ENCODE peak calls at places on chromosomes 2 and 18, in nine cellular contexts. S, Q, R, P, U, O, B, A and V are unnamed samples. For H3K27me3, the result is how much of the 10 kb centered on the place peaks cover.

GRCh38 chr2:43609304-43609883 is 13.6 kb upstream of the THADA start:
- DNase-seq in S (peak), Q (no peak), R (no peak), P (no peak), U (peak), O (peak), B (no peak), A (peak), V (no peak)

GRCh38 chr2:220569380-220569779 is 942.0 kb downstream of the SLC4A3 start:
- DNase-seq in S (no peak), Q (no peak), R (no peak), P (no peak), U (no peak), O (no peak), B (no peak), A (no peak), V (no peak)

GRCh38 chr2:124836415-124836814 is 811.3 kb downstream of the CNTNAP5 start:
- DNase-seq in S (no peak), Q (no peak), R (no peak), P (no peak), U (no peak), O (no peak), B (no peak), A (no peak), V (peak)

GRCh38 chr18:73924316-73924715 is 223.3 kb downstream of the FBXO15 start:
- DNase-seq in S (no peak), Q (no peak), R (no peak), P (no peak), U (no peak), O (no peak), B (no peak), A (no peak), V (no peak)

GRCh38 chr2:114022360-114023085 is 132.6 kb downstream of the ACTR3 start:
- DNase-seq in S (no peak), Q (no peak), R (no peak), P (no peak), U (no peak), O (no peak), B (no peak), A (peak), V (peak)

GRCh38 chr18:30271716-30272115 is 770.8 kb downstream of the DSC3 start:
- DNase-seq in S (no peak), Q (no peak), R (no peak), P (no peak), U (no peak), O (no peak), B (no peak), A (no peak), V (no peak)

GRCh38 chr2:172783091-172783898 is 47.6 kb downstream of the RAPGEF4 start:
- DNase-seq in S (peak), Q (no peak), R (no peak), P (no peak), U (peak), O (no peak), B (no peak), A (peak), V (peak)

GRCh38 chr2:6067089-6067488 is 374.9 kb downstream of the SOX11 start:
- DNase-seq in S (no peak), Q (no peak), R (no peak), P (no peak), U (no peak), O (no peak), B (no peak), A (no peak), V (no peak)

GRCh38 chr2:10668402-10669012 is 21.3 kb downstream of the NOL10 start:
- DNase-seq in S (peak), Q (no peak), R (no peak), P (no peak), U (peak), O (peak), B (peak), A (peak), V (peak)

GRCh38 chr2:176122633-176123482 is at the start of gene HOXD9:
- DNase-seq in S (no peak), Q (peak), R (peak), P (no peak), U (peak), O (no peak), B (no peak), A (no peak), V (no peak)

GRCh38 chr2:100017633-100018032 is 124.8 kb downstream of the AFF3 start:
- DNase-seq in S (no peak), Q (no peak), R (no peak), P (no peak), U (no peak), O (no peak), B (no peak), A (no peak), V (peak)

GRCh38 chr18:38619129-38619528 is 1053.5 kb upstream of the CELF4 start:
- DNase-seq in S (no peak), Q (no peak), R (no peak), P (no peak), U (no peak), O (no peak), B (no peak), A (no peak), V (no peak)

GRCh38 chr2:109164739-109165221 is 35.8 kb downstream of the SH3RF3 start:
- DNase-seq in S (peak), Q (no peak), R (no peak), P (no peak), U (no peak), O (no peak), B (no peak), A (no peak), V (no peak)

GRCh38 chr2:58967736-58968135 is 726.6 kb upstream of the FANCL start:
- DNase-seq in S (no peak), Q (no peak), R (no peak), P (no peak), U (no peak), O (no peak), B (no peak), A (no peak), V (no peak)

GRCh38 chr2:152344561-152345195 is 9.7 kb downstream of the FMNL2 start:
- DNase-seq in S (no peak), Q (no peak), R (no peak), P (no peak), U (no peak), O (no peak), B (no peak), A (no peak), V (no peak)

GRCh38 chr2:81894451-81894990 is 1590.0 kb upstream of the LRRTM1 start:
- DNase-seq in S (no peak), Q (no peak), R (no peak), P (no peak), U (no peak), O (no peak), B (no peak), A (no peak), V (peak)

GRCh38 chr2:20666114-20666363 is 905 bp upstream of the GDF7 start:
- DNase-seq in S (no peak), Q (no peak), R (no peak), P (no peak), U (peak), O (no peak), B (no peak), A (no peak), V (no peak)

GRCh38 chr2:43383533-43383932 is 157.1 kb upstream of the ZFP36L2 start:
- DNase-seq in S (no peak), Q (no peak), R (no peak), P (no peak), U (no peak), O (no peak), B (no peak), A (no peak), V (no peak)

GRCh38 chr2:69985684-69986083 is 24.3 kb upstream of the ASPRV1 start:
- DNase-seq in S (peak), Q (no peak), R (peak), P (peak), U (no peak), O (no peak), B (no peak), A (no peak), V (no peak)

GRCh38 chr2:237479747-237480146 is 7.3 kb upstream of the MLPH start:
- DNase-seq in S (no peak), Q (no peak), R (no peak), P (no peak), U (no peak), O (no peak), B (no peak), A (no peak), V (no peak)

GRCh38 chr18:25605322-25605721 is 253.4 kb upstream of the ZNF521 start:
- DNase-seq in S (no peak), Q (no peak), R (no peak), P (no peak), U (no peak), O (no peak), B (no peak), A (no peak), V (no peak)

GRCh38 chr2:121999273-121999672 is 243.8 kb downstream of the TSN start:
- DNase-seq in S (no peak), Q (no peak), R (no peak), P (no peak), U (no peak), O (no peak), B (no peak), A (no peak), V (no peak)

GRCh38 chr18:32610116-32610630 is 139.5 kb upstream of the GAREM1 start:
- DNase-seq in S (no peak), Q (no peak), R (no peak), P (no peak), U (no peak), O (no peak), B (no peak), A (no peak), V (no peak)

GRCh38 chr2:133169527-133169926 is 398.7 kb downstream of the NCKAP5 start:
- DNase-seq in S (no peak), Q (no peak), R (no peak), P (no peak), U (no peak), O (no peak), B (no peak), A (no peak), V (no peak)

GRCh38 chr2:138577066-138577465 is 75.5 kb downstream of the SPOPL start:
- DNase-seq in S (no peak), Q (no peak), R (no peak), P (no peak), U (no peak), O (no peak), B (no peak), A (no peak), V (no peak)

GRCh38 chr2:241216211-241216761 is 27.8 kb downstream of the ANO7 start:
- DNase-seq in S (no peak), Q (no peak), R (no peak), P (no peak), U (peak), O (no peak), B (no peak), A (no peak), V (no peak)

GRCh38 chr2:33681333-33681732 is 82.2 kb upstream of the FAM98A start:
- DNase-seq in S (no peak), Q (no peak), R (no peak), P (no peak), U (no peak), O (no peak), B (no peak), A (no peak), V (no peak)

GRCh38 chr2:178592655-178593054 is 112.4 kb downstream of the PLEKHA3 start:
- DNase-seq in S (no peak), Q (no peak), R (no peak), P (no peak), U (no peak), O (no peak), B (no peak), A (no peak), V (no peak)

GRCh38 chr2:236541008-236541562 is 28.5 kb upstream of the ACKR3 start:
- DNase-seq in S (no peak), Q (no peak), R (no peak), P (no peak), U (no peak), O (no peak), B (no peak), A (no peak), V (no peak)

GRCh38 chr2:176963888-176964287 is 248.7 kb upstream of the HNRNPA3 start:
- DNase-seq in S (no peak), Q (no peak), R (no peak), P (no peak), U (no peak), O (no peak), B (no peak), A (no peak), V (no peak)

GRCh38 chr2:65746919-65747678 is 314.7 kb upstream of the SPRED2 start:
- DNase-seq in S (no peak), Q (no peak), R (no peak), P (no peak), U (peak), O (no peak), B (no peak), A (no peak), V (no peak)

GRCh38 chr2:137255990-137256389 is 490.6 kb downstream of the THSD7B start:
- DNase-seq in S (no peak), Q (no peak), R (no peak), P (no peak), U (no peak), O (no peak), B (no peak), A (no peak), V (no peak)

GRCh38 chr2:157760949-157761348 is 115.2 kb downstream of the ACVR1 start:
- DNase-seq in S (no peak), Q (no peak), R (no peak), P (no peak), U (no peak), O (no peak), B (no peak), A (no peak), V (no peak)

DNA sequence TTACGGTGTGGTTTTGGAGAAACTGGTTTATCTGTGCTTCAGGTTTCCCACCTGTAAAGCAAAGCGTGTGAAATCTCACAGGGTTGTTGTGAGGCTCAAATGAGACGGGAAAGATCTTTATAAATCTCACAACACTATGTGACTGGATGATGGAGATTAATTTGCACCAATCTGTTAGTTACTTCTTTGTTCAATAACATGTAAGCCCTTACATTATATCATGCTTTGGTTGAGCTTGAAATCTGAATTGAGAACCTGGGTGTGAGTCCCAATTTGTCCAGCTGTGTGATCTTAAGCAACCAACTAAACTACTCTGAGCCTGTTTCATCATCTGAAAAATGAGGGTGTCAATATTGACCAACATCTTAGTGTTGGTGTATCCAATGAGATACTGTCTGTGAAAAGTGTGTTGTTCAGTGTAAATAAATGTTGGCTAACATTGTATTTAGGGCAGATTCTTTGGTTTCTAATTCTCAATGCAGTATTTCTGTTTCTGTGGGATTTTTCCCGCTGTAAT is 741 bp upstream of the GCKR start:
- DNase-seq in S (no peak), Q (no peak), R (no peak), P (no peak), U (no peak), O (no peak), B (no peak), A (no peak), V (no peak)
- H3K27me3 ChIP-seq in S (under half), Q (under half), R (under half), P (under half), U (under half), O (under half), B (under half), A (under half), V (under half)

GRCh38 chr2:71784734-71785549 is 331.6 kb downstream of the DYSF start:
- DNase-seq in S (peak), Q (peak), R (no peak), P (no peak), U (peak), O (no peak), B (no peak), A (peak), V (no peak)
- H3K27me3 ChIP-seq in S (under half), Q (under half), R (under half), P (under half), U (under half), O (under half), B (under half), A (under half), V (under half)

GRCh38 chr2:239431536-239431935 is 30.7 kb upstream of the HDAC4 start:
- DNase-seq in S (no peak), Q (no peak), R (no peak), P (no peak), U (no peak), O (no peak), B (no peak), A (no peak), V (no peak)

GRCh38 chr2:239436076-239436475 is 35.3 kb upstream of the HDAC4 start:
- DNase-seq in S (no peak), Q (no peak), R (no peak), P (no peak), U (no peak), O (no peak), B (no peak), A (no peak), V (no peak)

GRCh38 chr2:239429473-239430350 is 28.9 kb upstream of the HDAC4 start:
- DNase-seq in S (no peak), Q (no peak), R (no peak), P (no peak), U (no peak), O (no peak), B (no peak), A (no peak), V (no peak)

GRCh38 chr2:239433777-239434396 is 33.1 kb upstream of the HDAC4 start:
- DNase-seq in S (no peak), Q (no peak), R (no peak), P (no peak), U (no peak), O (no peak), B (no peak), A (peak), V (no peak)

DNA sequence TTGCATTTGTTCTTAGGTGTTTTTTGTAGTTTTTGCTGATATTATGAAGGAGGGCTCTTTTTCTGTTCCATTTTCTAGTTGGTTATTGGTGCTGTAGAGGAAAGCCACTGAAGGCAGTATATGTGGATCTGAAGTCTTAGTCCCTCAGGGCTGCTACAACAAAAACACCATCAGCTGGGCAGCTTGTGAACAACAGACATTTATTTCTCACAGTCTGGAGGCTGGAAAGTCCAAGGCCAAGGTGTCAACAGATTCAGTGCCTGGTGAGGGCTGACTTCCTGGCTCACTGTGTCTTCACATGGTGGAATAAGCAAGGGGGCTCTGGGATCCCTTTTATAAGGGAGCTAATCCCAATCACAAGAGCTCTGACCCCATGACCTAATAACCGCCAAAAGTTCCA is 31.4 kb upstream of the HDAC4 start:
- DNase-seq in S (no peak), Q (no peak), R (no peak), P (no peak), U (no peak), O (no peak), B (no peak), A (no peak), V (no peak)
- H3K27me3 ChIP-seq in S (under half), Q (under half), R (under half), P (under half), U (under half), O (under half), B (under half), A (under half), V (under half)

GRCh38 chr2:218961229-218961628 is 1.8 kb downstream of the CDK5R2 start:
- DNase-seq in S (no peak), Q (no peak), R (no peak), P (no peak), U (no peak), O (no peak), B (no peak), A (no peak), V (no peak)
- H3K27me3 ChIP-seq in S (under half), Q (half or more), R (under half), P (under half), U (half or more), O (under half), B (under half), A (under half), V (half or more)

GRCh38 chr2:127088706-127089105 is 18.2 kb downstream of the BIN1 start:
- DNase-seq in S (no peak), Q (no peak), R (peak), P (no peak), U (no peak), O (no peak), B (no peak), A (no peak), V (no peak)
- H3K27me3 ChIP-seq in S (under half), Q (under half), R (under half), P (under half), U (under half), O (under half), B (under half), A (under half), V (under half)

GRCh38 chr2:95308426-95308990 is 11.4 kb downstream of the KCNIP3 start:
- DNase-seq in S (no peak), Q (no peak), R (no peak), P (no peak), U (no peak), O (no peak), B (no peak), A (no peak), V (no peak)
- H3K27me3 ChIP-seq in S (under half), Q (under half), R (under half), P (under half), U (under half), O (under half), B (under half), A (under half), V (under half)

DNA sequence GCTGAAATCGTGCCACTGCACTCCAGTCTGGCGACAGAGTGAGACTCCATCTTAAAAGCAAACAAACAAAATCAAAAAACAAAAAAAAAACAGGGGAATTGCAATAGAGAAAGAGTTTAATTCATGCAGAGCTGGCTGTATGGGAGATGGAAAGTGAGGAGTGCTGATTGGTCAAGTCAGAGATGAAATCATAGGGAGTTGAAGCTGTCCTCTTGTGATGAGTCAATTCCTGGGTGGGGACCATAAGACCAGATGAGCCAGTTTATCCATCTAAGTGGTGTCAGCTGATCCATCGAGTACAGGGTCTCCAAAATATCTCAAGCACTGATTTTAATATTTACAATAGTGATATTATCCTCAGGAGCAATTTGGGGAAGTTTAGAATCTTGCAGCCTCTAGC is 45.3 kb downstream of the FRZB start:
- DNase-seq in S (no peak), Q (no peak), R (no peak), P (no peak), U (no peak), O (no peak), B (no peak), A (no peak), V (no peak)
- H3K27me3 ChIP-seq in S (under half), Q (under half), R (under half), P (under half), U (under half), O (under half), B (under half), A (under half), V (under half)

DNA sequence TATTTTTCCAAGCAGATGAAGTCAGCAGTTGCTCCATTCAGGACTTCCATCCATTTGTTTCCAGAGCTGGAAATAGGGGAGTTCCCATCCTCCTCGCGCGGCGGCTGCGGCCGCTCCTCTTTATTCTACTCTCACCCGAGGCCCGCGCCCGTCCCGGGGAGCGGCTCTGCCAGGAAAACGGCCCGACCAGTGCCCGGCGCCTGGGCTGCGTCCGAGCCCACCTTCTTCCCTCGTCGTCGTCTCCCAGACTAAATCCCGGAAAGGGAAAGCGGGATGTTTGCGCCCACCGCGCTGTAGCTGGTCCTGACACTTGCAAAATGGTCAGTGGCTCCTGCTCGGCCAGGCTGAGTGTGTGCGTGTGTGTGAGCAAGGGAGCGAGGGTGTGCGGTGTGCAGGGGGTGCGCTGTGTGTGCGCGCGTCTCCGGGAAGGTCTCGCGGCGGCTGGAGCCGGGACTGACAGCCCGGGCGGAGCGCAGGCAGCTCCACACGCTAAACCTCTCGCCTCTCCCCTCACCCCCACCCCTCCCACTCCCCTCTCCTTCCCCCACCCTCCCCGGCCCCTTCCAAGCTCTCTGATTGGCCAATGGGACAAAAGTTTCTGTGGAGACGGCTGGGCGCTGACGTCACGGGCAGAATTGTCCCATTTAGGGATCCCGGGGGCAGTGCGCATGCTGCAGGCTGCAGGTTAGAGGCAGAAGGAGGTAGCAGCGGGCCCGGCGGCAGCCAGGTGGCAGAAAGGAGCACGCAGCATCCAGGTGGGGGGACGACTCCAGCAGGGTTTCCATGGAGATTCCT is at the start of gene NOL4:
- DNase-seq in S (peak), Q (no peak), R (no peak), P (peak), U (peak), O (no peak), B (no peak), A (no peak), V (no peak)
- H3K27me3 ChIP-seq in S (under half), Q (under half), R (under half), P (under half), U (half or more), O (under half), B (under half), A (under half), V (under half)